ENCODE peak calls at places on chromosomes 3 and 15, in seven cellular contexts. O, S, B, I, K, W and Q are unnamed samples.

GRCh38 chr15:59473226-59473625 is 35.2 kb downstream of the FAM81A start:
- DNase-seq in O (no peak), S (no peak), B (no peak), I (no peak), K (no peak), W (no peak), Q (no peak)

GRCh38 chr3:54745863-54746262 is 182.0 kb downstream of the LRTM1 start:
- DNase-seq in O (no peak), S (no peak), B (no peak), I (no peak), K (no peak), W (no peak), Q (no peak)

GRCh38 chr15:99409097-99409473 is 156.7 kb upstream of the MEF2A start:
- DNase-seq in O (no peak), S (peak), B (peak), I (peak), K (peak), W (peak), Q (peak)

GRCh38 chr3:16060358-16060852 is 114.1 kb upstream of the GALNT15 start:
- DNase-seq in O (no peak), S (no peak), B (peak), I (peak), K (peak), W (peak), Q (no peak)

GRCh38 chr3:171860830-171861535 is 17.8 kb downstream of the TMEM212 start:
- DNase-seq in O (no peak), S (no peak), B (peak), I (peak), K (no peak), W (peak), Q (no peak)

GRCh38 chr3:115624029-115624645 is 827 bp downstream of the GAP43 start:
- DNase-seq in O (no peak), S (no peak), B (peak), I (no peak), K (no peak), W (no peak), Q (no peak)

GRCh38 chr3:106065831-106066230 is 197.0 kb upstream of the CBLB start:
- DNase-seq in O (no peak), S (no peak), B (no peak), I (no peak), K (no peak), W (no peak), Q (no peak)

GRCh38 chr3:147377412-147378185 is 28.7 kb downstream of the ZIC4 start:
- DNase-seq in O (no peak), S (no peak), B (no peak), I (no peak), K (no peak), W (no peak), Q (no peak)

GRCh38 chr3:71006810-71007785 is 576.4 kb downstream of the FOXP1 start:
- DNase-seq in O (no peak), S (no peak), B (peak), I (peak), K (no peak), W (peak), Q (no peak)

GRCh38 chr3:140167600-140168281 is 232.8 kb downstream of the CLSTN2 start:
- DNase-seq in O (no peak), S (no peak), B (peak), I (no peak), K (no peak), W (peak), Q (no peak)

GRCh38 chr3:195139876-195140240 is 131.1 kb downstream of the XXYLT1 start:
- DNase-seq in O (no peak), S (no peak), B (peak), I (peak), K (no peak), W (peak), Q (no peak)

GRCh38 chr3:40623567-40623966 is 98.8 kb downstream of the ZNF621 start:
- DNase-seq in O (no peak), S (no peak), B (peak), I (no peak), K (no peak), W (peak), Q (no peak)

GRCh38 chr3:127367593-127367992 is 79.7 kb upstream of the PRR20G start:
- DNase-seq in O (no peak), S (no peak), B (no peak), I (no peak), K (no peak), W (no peak), Q (no peak)

GRCh38 chr3:127368186-127369032 is 80.6 kb upstream of the PRR20G start:
- DNase-seq in O (no peak), S (no peak), B (no peak), I (no peak), K (no peak), W (no peak), Q (no peak)

GRCh38 chr3:127365383-127365782 is 77.5 kb upstream of the PRR20G start:
- DNase-seq in O (no peak), S (no peak), B (no peak), I (no peak), K (no peak), W (no peak), Q (no peak)

GRCh38 chr3:127369356-127369935 is 81.6 kb upstream of the PRR20G start:
- DNase-seq in O (no peak), S (no peak), B (no peak), I (no peak), K (no peak), W (no peak), Q (no peak)

DNA sequence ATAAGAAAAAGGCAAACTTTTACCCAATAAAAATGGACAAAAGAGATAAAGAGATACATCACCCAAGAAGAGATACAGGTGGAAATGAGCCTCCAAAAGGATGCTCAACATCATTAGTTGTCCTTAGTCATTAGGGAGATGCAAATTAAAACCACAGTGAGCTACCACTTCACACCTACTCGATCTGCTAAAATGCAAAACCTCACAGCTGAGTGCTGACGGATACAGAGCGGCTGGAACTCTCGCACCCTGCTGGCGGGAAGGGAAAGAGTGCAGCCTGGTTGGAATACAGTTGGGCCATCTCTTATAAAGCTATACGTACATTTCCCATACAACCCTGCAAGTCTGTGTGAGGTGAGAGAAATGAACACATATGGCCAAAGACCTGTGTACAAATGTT is 78.5 kb upstream of the PRR20G start:
- DNase-seq in O (no peak), S (no peak), B (no peak), I (no peak), K (no peak), W (no peak), Q (no peak)
- TF ChIP-seq CTCF in O (no peak), S (no peak), B (no peak), I (peak), K (no peak), W (no peak), Q (peak)

DNA sequence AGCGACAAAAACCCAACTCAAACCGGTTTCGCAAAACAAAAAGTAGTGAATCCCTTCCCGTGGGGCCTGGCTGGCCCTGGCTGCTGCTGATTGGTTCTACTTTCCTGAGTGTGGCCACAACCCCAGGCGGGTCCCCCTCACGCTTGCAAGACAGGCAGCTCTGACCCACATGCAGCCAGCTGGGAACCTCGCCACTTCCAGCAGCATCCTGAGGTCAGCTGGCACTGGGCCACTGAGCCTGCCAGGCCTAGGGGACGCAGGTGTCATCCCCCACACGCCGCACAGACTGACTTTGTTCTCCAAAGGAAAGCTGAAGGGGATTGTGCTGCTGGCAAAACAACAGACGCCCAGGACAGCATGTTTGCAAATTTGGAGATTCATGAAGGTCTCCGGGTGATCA is 111.1 kb downstream of the TPRA1 start:
- DNase-seq in O (no peak), S (peak), B (no peak), I (no peak), K (peak), W (no peak), Q (no peak)
- TF ChIP-seq CTCF in O (no peak), S (no peak), B (no peak), I (no peak), K (no peak), W (no peak), Q (no peak)

DNA sequence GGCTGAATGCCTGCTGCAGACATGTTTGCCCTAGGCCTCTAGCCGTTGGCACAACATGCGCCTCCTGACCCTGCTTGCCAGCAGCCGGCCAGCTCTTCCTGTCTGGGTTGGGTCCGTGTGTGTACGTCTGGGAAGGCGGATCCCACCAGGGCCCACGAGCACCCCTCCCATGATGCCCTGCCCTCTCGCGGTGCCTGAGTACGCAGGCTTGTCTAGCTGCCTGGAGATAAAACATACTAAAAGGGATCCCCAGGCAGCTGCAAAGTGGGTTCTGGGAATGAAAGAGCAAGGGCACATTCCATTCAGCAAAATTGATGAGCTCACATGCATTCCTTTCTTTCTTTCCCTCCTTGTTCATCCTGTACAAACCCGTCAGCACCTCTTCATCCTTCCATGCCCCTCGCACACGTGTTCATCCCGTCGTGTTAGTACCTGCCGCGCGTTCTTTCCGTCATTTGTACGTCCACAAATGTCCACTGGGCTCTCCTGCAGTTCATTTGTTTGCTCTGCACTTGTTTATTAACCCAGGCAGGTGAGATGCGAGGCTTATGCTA is 74.3 kb downstream of the FBLN2 start:
- DNase-seq in O (no peak), S (peak), B (no peak), I (peak), K (no peak), W (peak), Q (peak)
- TF ChIP-seq CTCF in O (no peak), S (no peak), B (no peak), I (no peak), K (no peak), W (no peak), Q (peak)

GRCh38 chr3:183534249-183534648 is 21.3 kb downstream of the KLHL6 start:
- DNase-seq in O (no peak), S (no peak), B (peak), I (peak), K (no peak), W (peak), Q (no peak)

GRCh38 chr3:183538475-183538874 is 17.0 kb downstream of the KLHL6 start:
- DNase-seq in O (no peak), S (no peak), B (no peak), I (no peak), K (no peak), W (no peak), Q (no peak)

GRCh38 chr3:183536238-183536880 is 19.1 kb downstream of the KLHL6 start:
- DNase-seq in O (no peak), S (no peak), B (no peak), I (no peak), K (no peak), W (no peak), Q (no peak)

GRCh38 chr3:183539821-183540220 is 15.7 kb downstream of the KLHL6 start:
- DNase-seq in O (no peak), S (no peak), B (no peak), I (peak), K (no peak), W (no peak), Q (no peak)

GRCh38 chr3:183537295-183537730 is 18.2 kb downstream of the KLHL6 start:
- DNase-seq in O (no peak), S (no peak), B (peak), I (peak), K (no peak), W (peak), Q (no peak)
- TF ChIP-seq CTCF in O (no peak), S (no peak), B (no peak), I (no peak), K (no peak), W (no peak), Q (no peak)

GRCh38 chr3:62532796-62533195 is 159.4 kb upstream of the FEZF2 start:
- DNase-seq in O (no peak), S (no peak), B (no peak), I (no peak), K (no peak), W (no peak), Q (no peak)
- TF ChIP-seq CTCF in O (no peak), S (no peak), B (no peak), I (no peak), K (no peak), W (no peak), Q (no peak)

GRCh38 chr15:64690578-64691296 is 84.7 kb downstream of the RBPMS2 start:
- DNase-seq in O (no peak), S (no peak), B (no peak), I (no peak), K (no peak), W (no peak), Q (no peak)
- TF ChIP-seq CTCF in O (peak), S (peak), B (no peak), I (no peak), K (no peak), W (no peak), Q (peak)